ENCODE peak calls at places on chromosomes 6 and 20, in four cellular contexts. N is AG04450, D is heart right ventricle, S is astrocyte of the spinal cord. X is an unnamed sample.

GRCh38 chr20:8344106-8344505 is 212.0 kb downstream of the PLCB1 start:
- DNase-seq in D (no peak), N (no peak), S (no peak), X (no peak)

GRCh38 chr6:98036344-98036743 is 753.3 kb upstream of the MMS22L start:
- DNase-seq in N (no peak), S (no peak), D (no peak), X (no peak)

GRCh38 chr20:47610247-47610944 is 108.7 kb downstream of the NCOA3 start:
- DNase-seq in N (peak; percentile 34), S (peak; percentile 88), D (no peak), X (peak; percentile 69)

GRCh38 chr6:99330159-99330558 is 19.3 kb downstream of the FAXC start:
- DNase-seq in S (peak; percentile 69), D (no peak), N (peak; percentile 36), X (peak; percentile 60)

GRCh38 chr6:96520039-96520850 is 1.4 kb upstream of the UFL1 start:
- DNase-seq in N (no peak), D (no peak), S (peak; percentile 58), X (no peak)

GRCh38 chr6:163668061-163668426 is 253.5 kb downstream of the QKI start:
- DNase-seq in S (no peak), D (no peak), N (no peak), X (no peak)

GRCh38 chr6:13303668-13304017 is 24.7 kb downstream of the TBC1D7 start:
- DNase-seq in D (peak; percentile 73), N (peak; percentile 52), S (peak; percentile 77), X (peak; percentile 10)

GRCh38 chr6:53159558-53159957 is 10.9 kb upstream of the GCM1 start:
- DNase-seq in S (no peak), N (no peak), D (no peak), X (no peak)

GRCh38 chr6:45026003-45026516 is 302.1 kb upstream of the RUNX2 start:
- DNase-seq in S (no peak), N (no peak), D (no peak), X (no peak)

GRCh38 chr6:100658486-100658885 is 193.8 kb upstream of the SIM1 start:
- DNase-seq in D (no peak), S (no peak), N (no peak), X (no peak)

GRCh38 chr20:37365760-37366638 is 20.1 kb downstream of the SRC start:
- DNase-seq in N (no peak), D (no peak), S (no peak), X (no peak)

GRCh38 chr6:13504611-13505344 is 17.4 kb upstream of the GFOD1 start:
- DNase-seq in S (no peak), D (no peak), N (no peak), X (no peak)

GRCh38 chr6:14499804-14500203 is 382.2 kb downstream of the CD83 start:
- DNase-seq in S (peak; percentile 84), D (no peak), N (peak; percentile 65), X (peak; percentile 91)

GRCh38 chr20:62737271-62737761 is 28.7 kb downstream of the NTSR1 start:
- DNase-seq in N (no peak), S (no peak), D (no peak), X (no peak)

GRCh38 chr6:90940812-90941481 is 354.1 kb upstream of the MAP3K7 start:
- DNase-seq in N (peak; percentile 10), D (no peak), S (peak; percentile 75), X (peak; percentile 9)

GRCh38 chr20:19814241-19814640 is 56.2 kb downstream of the RIN2 start:
- DNase-seq in D (no peak), S (no peak), N (no peak), X (no peak)

GRCh38 chr6:17881085-17881883 is 106.2 kb downstream of the KIF13A start:
- DNase-seq in D (peak; percentile 17), S (no peak), N (no peak), X (peak; percentile 71)

GRCh38 chr6:57087916-57088315 is 2.1 kb upstream of the ZNF451 start:
- DNase-seq in S (no peak), D (no peak), N (no peak), X (no peak)

GRCh38 chr20:6718660-6719059 is 48.8 kb upstream of the BMP2 start:
- DNase-seq in S (no peak), D (no peak), N (no peak), X (no peak)

GRCh38 chr6:6438286-6438685 is 117.8 kb upstream of the F13A1 start:
- DNase-seq in D (no peak), S (peak; percentile 9), N (no peak), X (no peak)

GRCh38 chr6:158752613-158753012 is 66.6 kb downstream of the EZR start:
- DNase-seq in N (no peak), S (no peak), D (peak; percentile 43), X (no peak)

DNA sequence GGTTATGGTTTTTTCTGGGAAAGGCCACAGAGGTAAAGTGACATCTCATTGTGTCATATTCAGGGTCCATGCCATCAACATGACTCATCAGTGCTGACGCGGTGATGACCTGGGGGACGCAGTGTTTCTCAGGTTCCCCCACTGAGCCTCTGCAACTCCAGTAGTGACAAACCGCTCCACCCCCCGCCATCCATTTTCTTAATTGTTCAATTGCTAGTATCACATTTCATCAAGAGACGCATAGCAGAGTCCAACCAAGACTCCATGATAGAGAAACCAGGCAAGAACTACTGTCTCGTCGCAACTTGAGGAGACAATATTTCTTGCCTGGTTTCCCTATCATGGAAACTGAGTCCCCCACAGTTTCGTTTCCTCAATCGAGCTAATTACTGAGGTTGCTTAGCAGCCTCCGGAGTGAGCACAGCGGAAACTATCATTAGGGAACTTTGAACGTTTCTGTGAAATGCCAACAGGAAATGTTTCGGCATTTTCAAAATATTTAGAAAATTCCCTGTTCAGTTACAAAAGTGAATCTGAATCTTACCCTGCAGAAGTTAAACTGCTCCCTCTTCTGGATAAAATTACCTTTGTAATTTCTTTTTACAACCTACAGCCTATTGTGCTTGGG is 12.2 kb upstream of the SERPINB1 start:
- DNase-seq in D (no peak), S (peak; percentile 82), N (no peak), X (no peak)
- TF ChIP-seq CTCF in D (no peak), S (peak; percentile 32), N (peak; percentile 58), X (peak; percentile 16)

GRCh38 chr6:42451146-42451594 is 556 bp downstream of the TRERF1 start:
- DNase-seq in N (no peak), S (no peak), D (no peak), X (no peak)

GRCh38 chr6:42449917-42450313 is 1.8 kb downstream of the TRERF1 start:
- DNase-seq in D (no peak), N (no peak), S (no peak), X (no peak)

GRCh38 chr6:42450314-42451145 is 1.2 kb downstream of the TRERF1 start:
- DNase-seq in S (peak; percentile 31), D (no peak), N (no peak), X (no peak)

GRCh38 chr6:42448391-42448790 is 3.3 kb downstream of the TRERF1 start:
- DNase-seq in D (no peak), N (no peak), S (no peak), X (no peak)

GRCh38 chr6:42448906-42449659 is 2.6 kb downstream of the TRERF1 start:
- DNase-seq in S (no peak), D (no peak), N (no peak), X (no peak)
- H3K4me3 ChIP-seq in S (peak overlapping the region; percentile 86), D (no peak overlapping the region), N (peak overlapping the region; percentile 88), X (peak overlapping the region; percentile 91)

GRCh38 chr6:105793132-105793531 is 293.0 kb upstream of the PRDM1 start:
- DNase-seq in N (no peak), S (no peak), D (no peak), X (no peak)

GRCh38 chr6:105791569-105792318 is 294.4 kb upstream of the PRDM1 start:
- DNase-seq in S (no peak), N (no peak), D (no peak), X (no peak)

GRCh38 chr6:105787747-105788146 is 298.4 kb upstream of the PRDM1 start:
- DNase-seq in N (no peak), S (no peak), D (no peak), X (no peak)

GRCh38 chr6:105789935-105790334 is 296.2 kb upstream of the PRDM1 start:
- DNase-seq in N (no peak), S (no peak), D (no peak), X (no peak)

GRCh38 chr6:105790635-105791034 is 295.5 kb upstream of the PRDM1 start:
- DNase-seq in S (no peak), N (no peak), D (no peak), X (no peak)
- TF ChIP-seq CTCF in S (no peak), N (peak; percentile 38), D (no peak), X (no peak)

GRCh38 chr6:31538805-31539400 is 2.9 kb downstream of the DDX39B start:
- DNase-seq in S (no peak), N (no peak), D (no peak), X (no peak)
- H3K4me3 ChIP-seq in S (no peak overlapping the region), N (peak overlapping the region; percentile 92), D (no peak overlapping the region), X (peak overlapping the region; percentile 81)

DNA sequence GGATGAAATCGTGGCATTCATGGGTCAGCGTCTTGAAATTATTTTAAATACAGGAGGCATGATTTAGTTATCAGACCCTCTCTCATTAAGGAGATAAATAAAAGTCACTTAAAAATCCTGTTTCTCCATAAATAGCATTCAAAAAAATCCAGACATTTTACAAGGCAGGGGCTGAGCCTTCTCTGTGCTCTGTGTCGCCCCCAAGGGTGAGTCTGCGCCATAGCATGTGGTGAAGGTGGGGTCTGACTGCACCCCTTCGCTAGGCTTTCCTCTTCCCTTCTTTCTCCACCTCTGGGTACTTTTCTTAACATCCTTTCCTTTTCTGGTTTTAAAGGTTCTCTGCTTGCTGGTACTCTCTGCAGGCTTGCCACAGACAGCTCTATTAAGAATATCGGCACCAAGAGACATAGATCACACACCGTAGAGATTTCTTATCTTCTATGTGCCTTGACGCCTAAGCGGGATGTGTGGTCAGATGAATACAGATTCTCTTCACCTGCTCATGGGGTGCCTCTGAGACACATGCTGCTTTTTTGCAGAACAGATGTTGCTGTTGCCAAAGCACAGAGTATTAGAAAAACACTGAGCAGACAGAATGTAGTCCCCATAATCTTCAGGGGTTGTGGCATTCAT is 20.1 kb upstream of the FAM209A start:
- DNase-seq in S (no peak), N (no peak), D (no peak), X (no peak)
- TF ChIP-seq CTCF in S (peak; percentile 74), N (peak; percentile 58), D (no peak), X (peak; percentile 65)

DNA sequence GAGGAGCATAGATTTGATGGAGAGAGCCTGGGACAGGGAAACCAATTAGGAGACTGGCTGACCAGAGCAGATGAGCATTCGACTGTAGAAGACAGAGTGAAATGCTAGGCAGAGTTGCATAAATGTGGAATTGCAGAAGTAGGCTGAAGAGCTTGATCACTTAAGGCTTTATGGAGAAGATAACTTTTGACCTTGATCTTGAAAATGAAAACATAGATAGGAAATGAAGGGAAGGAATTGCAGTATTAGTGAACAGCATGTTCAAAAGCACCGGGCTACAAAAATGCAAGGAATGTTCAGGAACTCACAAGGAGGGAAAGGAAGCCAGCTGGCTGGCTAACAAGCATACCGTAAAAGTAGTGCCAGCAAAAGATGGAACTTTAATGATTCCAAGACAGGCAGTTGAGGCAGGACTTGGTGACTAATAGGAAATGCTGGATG is 20.5 kb upstream of the LTV1 start:
- DNase-seq in S (peak; percentile 45), N (no peak), D (no peak), X (no peak)
- H3K4me3 ChIP-seq in S (no peak overlapping the region), N (no peak overlapping the region), D (no peak overlapping the region), X (no peak overlapping the region)